ENCODE peak calls at places on chromosomes 5 and 9, in four cellular contexts. N, C, V and K are unnamed samples. For H3K4me1 and H3K9me3, the result is how much of the 10 kb centered on the place peaks cover.

GRCh38 chr5:38115318-38115827 is 143.0 kb upstream of the EGFLAM start:
- DNase-seq in N (no peak), C (no peak), V (no peak), K (no peak)

GRCh38 chr9:126107736-126108135 is 218.9 kb upstream of the MVB12B start:
- DNase-seq in N (no peak), V (no peak), C (no peak), K (no peak)

GRCh38 chr9:69028754-69029153 is 6.8 kb upstream of the FXN start:
- DNase-seq in V (no peak), C (no peak), N (no peak), K (no peak)

GRCh38 chr9:120783611-120784047 is 9.6 kb downstream of the FBXW2 start:
- DNase-seq in V (no peak), C (no peak), N (no peak), K (no peak)

GRCh38 chr9:117936185-117936758 is 232.1 kb downstream of the TLR4 start:
- DNase-seq in C (no peak), V (no peak), N (no peak), K (no peak)

GRCh38 chr5:43037929-43038510 is 2.1 kb downstream of the ANXA2R start:
- DNase-seq in N (no peak), V (no peak), C (no peak), K (no peak)

GRCh38 chr5:6712136-6712581 is 1.1 kb upstream of the TENT4A start:
- DNase-seq in C (peak), V (peak), N (no peak), K (peak)

GRCh38 chr5:122183098-122183794 is 53.9 kb downstream of the ZNF474 start:
- DNase-seq in N (no peak), V (peak), C (peak), K (no peak)

GRCh38 chr5:128635379-128635778 is 97.3 kb upstream of the FBN2 start:
- DNase-seq in V (no peak), N (no peak), C (no peak), K (no peak)

GRCh38 chr5:6676702-6677101 is 36.5 kb upstream of the TENT4A start:
- DNase-seq in N (no peak), C (no peak), V (no peak), K (no peak)

GRCh38 chr5:66958126-66958983 is 238.2 kb downstream of the CD180 start:
- DNase-seq in N (no peak), C (no peak), V (no peak), K (no peak)

GRCh38 chr5:12322042-12322441 is 417.8 kb upstream of the CTNND2 start:
- DNase-seq in N (no peak), V (no peak), C (no peak), K (no peak)

GRCh38 chr9:26426732-26427131 is 465.9 kb downstream of the CAAP1 start:
- DNase-seq in N (no peak), V (no peak), C (no peak), K (no peak)

GRCh38 chr5:135127604-135128240 is 93.7 kb upstream of the PITX1 start:
- DNase-seq in C (peak), N (no peak), V (no peak), K (peak)

GRCh38 chr9:95124582-95125359 is 192.7 kb downstream of the FANCC start:
- DNase-seq in V (no peak), C (no peak), N (no peak), K (no peak)

GRCh38 chr5:75734913-75735789 is 17.9 kb upstream of the POC5 start:
- DNase-seq in C (peak), N (peak), V (peak), K (peak)

GRCh38 chr5:180689071-180689694 is 39.8 kb upstream of the FLT4 start:
- DNase-seq in V (no peak), C (no peak), N (no peak), K (no peak)

GRCh38 chr9:22990349-22990748 is 543.7 kb downstream of the DMRTA1 start:
- DNase-seq in N (no peak), C (no peak), V (no peak), K (no peak)

GRCh38 chr5:151085517-151086031 is 4.7 kb upstream of the TNIP1 start:
- DNase-seq in C (peak), N (no peak), V (peak), K (no peak)

GRCh38 chr5:134784946-134785620 is 26.5 kb downstream of the DDX46 start:
- DNase-seq in C (no peak), V (no peak), N (no peak), K (no peak)

GRCh38 chr9:110922145-110922544 is 116.1 kb downstream of the LPAR1 start:
- DNase-seq in V (no peak), C (no peak), N (no peak), K (no peak)

GRCh38 chr5:67896312-67896985 is 319.1 kb upstream of the PIK3R1 start:
- DNase-seq in C (no peak), N (no peak), V (no peak), K (no peak)

GRCh38 chr9:93657331-93658111 is 81.1 kb downstream of the PHF2 start:
- DNase-seq in C (no peak), V (peak), N (no peak), K (no peak)

GRCh38 chr9:21477466-21477865 is 4.6 kb downstream of the IFNE start:
- DNase-seq in V (no peak), N (no peak), C (no peak), K (no peak)

GRCh38 chr9:134775552-134775951 is 105.1 kb upstream of the FCN2 start:
- DNase-seq in N (no peak), C (no peak), V (no peak), K (no peak)

GRCh38 chr5:150502106-150502505 is 5.8 kb upstream of the NDST1 start:
- DNase-seq in C (no peak), V (no peak), N (no peak), K (no peak)

DNA sequence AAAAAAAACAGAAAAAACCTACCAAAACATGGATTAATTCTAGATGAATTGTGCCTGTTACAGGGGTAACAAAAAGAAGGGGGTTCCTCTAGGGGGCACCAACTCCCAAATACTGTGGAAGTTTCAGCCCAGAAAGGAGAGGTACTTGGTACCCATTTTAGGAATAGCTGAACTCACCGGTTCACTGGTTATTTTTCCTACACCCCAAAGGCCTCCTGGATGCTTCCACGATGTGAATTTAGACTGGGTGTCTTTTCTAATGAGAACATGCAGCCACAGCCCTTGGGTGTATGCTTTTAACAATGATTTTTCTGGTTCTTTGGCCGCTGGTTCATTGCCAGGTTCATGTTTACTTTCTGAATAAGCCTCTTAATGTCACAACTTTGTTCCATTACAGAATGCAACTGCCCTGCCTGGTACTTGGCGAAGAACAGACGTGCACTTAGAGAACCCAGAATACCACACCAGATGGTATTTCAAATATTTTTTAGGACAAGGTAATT is 46.7 kb downstream of the GARNL3 start:
- DNase-seq in V (peak), C (peak), N (peak), K (no peak)
- H3K4me1 ChIP-seq in V (under half), C (under half), N (under half), K (under half)

GRCh38 chr9:10903969-10904368 is 291.2 kb upstream of the PTPRD start:
- DNase-seq in C (no peak), V (no peak), N (no peak), K (no peak)

DNA sequence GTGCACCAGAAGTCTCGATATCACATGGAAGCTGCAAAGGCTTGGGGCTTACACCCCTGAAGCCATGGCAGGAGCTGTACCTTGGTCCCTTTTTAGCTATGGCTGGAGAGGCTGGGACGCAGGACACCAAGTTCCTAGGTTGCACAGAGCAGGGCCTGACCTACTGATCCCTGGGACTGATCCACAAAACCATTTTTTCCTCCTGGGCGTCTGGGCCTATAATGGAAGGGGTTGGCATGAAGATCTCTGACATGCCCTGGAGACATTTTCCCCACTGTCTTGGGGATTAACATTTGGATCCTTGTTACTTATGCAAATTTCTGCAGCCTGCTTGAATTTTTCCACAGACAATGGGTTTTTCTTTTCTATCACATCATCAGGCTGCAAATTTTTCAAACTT is 286.7 kb upstream of the PTPRD start:
- DNase-seq in V (no peak), N (no peak), C (no peak), K (no peak)
- H3K9me3 ChIP-seq in V (under half), N (under half), C (under half), K (under half)

GRCh38 chr5:157599565-157599964 is 24.0 kb upstream of the ADAM19 start:
- DNase-seq in N (no peak), C (no peak), V (no peak), K (no peak)

GRCh38 chr5:157594675-157595074 is 19.1 kb upstream of the ADAM19 start:
- DNase-seq in C (no peak), V (no peak), N (no peak), K (no peak)

GRCh38 chr5:157596449-157596848 is 20.9 kb upstream of the ADAM19 start:
- DNase-seq in N (no peak), C (no peak), V (no peak), K (no peak)

GRCh38 chr5:157598350-157598936 is 22.9 kb upstream of the ADAM19 start:
- DNase-seq in V (no peak), C (no peak), N (no peak), K (no peak)

DNA sequence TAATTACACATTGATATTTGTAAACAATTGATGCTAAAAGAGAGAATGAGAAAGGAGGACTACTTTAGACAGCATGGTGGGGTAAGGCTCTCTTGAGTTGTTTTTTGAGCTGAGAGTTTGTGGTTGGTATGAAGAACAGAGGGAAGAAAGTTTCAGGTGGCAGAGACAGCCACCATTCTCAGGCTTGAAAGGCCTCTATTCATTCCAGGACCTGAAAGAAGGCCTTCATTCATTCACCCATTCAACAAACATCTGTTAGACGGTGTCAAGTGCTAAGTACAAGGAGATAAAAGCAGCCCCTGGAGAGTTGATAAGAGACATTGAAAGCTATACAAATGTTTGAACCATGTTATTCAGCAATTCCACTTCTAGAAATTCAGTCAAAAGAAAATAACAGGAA is 21.7 kb upstream of the ADAM19 start:
- DNase-seq in V (no peak), C (no peak), N (no peak), K (no peak)
- H3K4me1 ChIP-seq in V (under half), C (under half), N (under half), K (under half)

GRCh38 chr5:158478139-158478538 is 619.2 kb upstream of the CLINT1 start:
- DNase-seq in C (no peak), N (no peak), V (no peak), K (no peak)
- H3K9me3 ChIP-seq in C (under half), N (under half), V (under half), K (under half)

GRCh38 chr5:61322738-61323429 is 9.2 kb upstream of the ZSWIM6 start:
- DNase-seq in C (peak), V (no peak), N (no peak), K (no peak)
- H3K4me1 ChIP-seq in C (under half), V (under half), N (under half), K (under half)

DNA sequence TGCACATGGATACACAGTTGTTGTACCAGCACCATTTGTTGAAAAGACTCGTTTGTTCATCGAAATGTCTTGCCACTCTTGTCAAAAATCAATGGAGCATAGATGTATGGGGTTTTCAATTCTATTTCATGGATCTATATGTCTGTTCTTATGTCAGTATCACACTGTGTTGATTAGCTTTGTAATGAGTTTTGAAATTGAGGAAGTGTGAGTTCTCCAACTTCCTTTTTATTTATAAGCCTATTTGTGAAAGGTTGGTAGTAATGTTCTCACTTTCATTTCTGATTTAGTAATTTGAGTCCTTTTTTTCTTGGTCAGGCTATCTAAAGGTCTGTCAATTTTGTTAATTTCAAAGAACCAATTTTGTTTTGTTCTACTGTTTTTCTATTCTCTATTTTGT is 26.1 kb downstream of the ZNF510 start:
- DNase-seq in C (no peak), V (no peak), N (no peak), K (no peak)
- H3K9me3 ChIP-seq in C (half or more), V (under half), N (under half), K (under half)

GRCh38 chr9:113573303-113573958 is 109.9 kb downstream of the RGS3 start:
- DNase-seq in V (no peak), N (no peak), C (no peak), K (peak)

GRCh38 chr9:113577525-113578261 is 114.2 kb downstream of the RGS3 start:
- DNase-seq in C (no peak), N (no peak), V (no peak), K (no peak)

GRCh38 chr9:113573959-113574352 is 110.4 kb downstream of the RGS3 start:
- DNase-seq in V (no peak), N (no peak), C (no peak), K (no peak)

GRCh38 chr9:113572076-113572861 is 108.7 kb downstream of the RGS3 start:
- DNase-seq in V (peak), N (no peak), C (no peak), K (no peak)

GRCh38 chr9:113574381-113575262 is 111.1 kb downstream of the RGS3 start:
- DNase-seq in N (no peak), C (no peak), V (no peak), K (peak)
- H3K4me1 ChIP-seq in N (under half), C (under half), V (half or more), K (under half)

GRCh38 chr5:4129523-4129922 is 533.9 kb downstream of the IRX1 start:
- DNase-seq in V (no peak), C (no peak), N (no peak), K (no peak)

GRCh38 chr5:4128994-4129393 is 533.4 kb downstream of the IRX1 start:
- DNase-seq in C (no peak), V (no peak), N (no peak), K (no peak)

GRCh38 chr5:4130819-4131218 is 535.2 kb downstream of the IRX1 start:
- DNase-seq in N (no peak), C (no peak), V (no peak), K (no peak)
- H3K9me3 ChIP-seq in N (under half), C (under half), V (under half), K (under half)